ENCODE peak calls at places on chromosomes 16 and 17, in nine cellular contexts. V, J, K, N, D, Y, P, X and R are unnamed samples.

GRCh38 chr16:57536306-57537193 is at the start of gene CCDC102A:
- DNase-seq in J (no peak), N (peak), Y (no peak), V (no peak), X (peak), P (peak), D (no peak), K (peak), R (peak)

GRCh38 chr16:69563605-69564580 is 1.9 kb upstream of the NFAT5 start:
- DNase-seq in J (no peak), N (no peak), V (no peak), K (peak), P (peak), Y (peak), D (no peak), X (peak), R (peak)

GRCh38 chr16:50279142-50279865 is 13.0 kb downstream of the ADCY7 start:
- DNase-seq in N (peak), J (no peak), V (no peak), D (peak), X (no peak), K (no peak), P (no peak), Y (peak), R (no peak)

GRCh38 chr17:64095144-64095882 is 34.6 kb downstream of the ERN1 start:
- DNase-seq in K (no peak), J (peak), P (no peak), X (no peak), V (no peak), D (no peak), Y (no peak), N (no peak), R (no peak)

GRCh38 chr16:56688762-56689161 is 6.5 kb downstream of the MT1X start:
- DNase-seq in V (no peak), K (no peak), D (no peak), N (no peak), P (peak), J (no peak), Y (no peak), X (no peak), R (no peak)

GRCh38 chr17:63275318-63275967 is 170.7 kb downstream of the CYB561 start:
- DNase-seq in N (no peak), V (no peak), X (peak), K (no peak), D (no peak), J (no peak), P (peak), Y (peak), R (no peak)

GRCh38 chr17:61075988-61076387 is 323.7 kb upstream of the TBX2 start:
- DNase-seq in D (no peak), J (no peak), Y (no peak), K (no peak), P (no peak), X (no peak), V (no peak), N (no peak), R (no peak)

GRCh38 chr16:25066426-25066746 is 45.2 kb upstream of the LCMT1 start:
- DNase-seq in X (no peak), P (no peak), J (no peak), N (peak), K (no peak), Y (no peak), V (no peak), D (peak), R (no peak)